ENCODE peak calls at places on chromosome 16, in ten cellular contexts. X is upper lobe of left lung, W is stomach, O is heart left ventricle, A is tibial nerve, P is spleen, I is body of pancreas, B is adrenal gland, H is breast epithelium, Z is sigmoid colon. D is an unnamed sample.

GRCh38 chr16:48409839-48410610 is 24.8 kb upstream of the SIAH1 start:
- DNase-seq in A (no peak), B (peak; percentile 70), I (peak; percentile 63), X (no peak), W (peak; percentile 53), H (peak; percentile 24), P (no peak), Z (no peak), O (no peak), D (no peak)

GRCh38 chr16:69404275-69404805 is 18.5 kb upstream of the TERF2 start:
- DNase-seq in O (peak; percentile 35), A (no peak), Z (no peak), I (peak; percentile 10), W (peak; percentile 69), X (no peak), H (no peak), B (no peak), P (no peak), D (no peak)

GRCh38 chr16:69397821-69398521 is 12.2 kb upstream of the TERF2 start:
- DNase-seq in Z (no peak), W (no peak), A (no peak), H (no peak), X (no peak), B (peak; percentile 71), O (peak; percentile 71), I (peak; percentile 75), P (no peak), D (no peak)

GRCh38 chr16:57093845-57094564 is 1.6 kb downstream of the CPNE2 start:
- DNase-seq in A (no peak), H (no peak), P (no peak), O (peak; percentile 27), Z (no peak), I (no peak), X (no peak), W (no peak), B (no peak), D (no peak)

GRCh38 chr16:57273359-57273758 is 11.1 kb downstream of the PLLP start:
- DNase-seq in P (no peak), H (no peak), B (no peak), X (no peak), A (no peak), Z (peak; percentile 53), O (no peak), I (no peak), W (no peak), D (no peak)

GRCh38 chr16:49158029-49158642 is 123.5 kb downstream of the CBLN1 start:
- DNase-seq in O (peak; percentile 21), A (no peak), W (no peak), H (no peak), I (peak; percentile 3), B (peak; percentile 14), P (no peak), Z (no peak), X (no peak), D (no peak)

GRCh38 chr16:54359086-54359485 is 72.5 kb upstream of the IRX3 start:
- DNase-seq in O (no peak), H (no peak), P (no peak), I (no peak), A (no peak), W (no peak), X (no peak), B (no peak), Z (no peak), D (no peak)

GRCh38 chr16:10949424-10949970 is 5.1 kb downstream of the CLEC16A start:
- DNase-seq in B (no peak), X (no peak), H (no peak), O (no peak), A (no peak), P (peak; percentile 90), I (peak; percentile 59), W (no peak), Z (no peak), D (no peak)

GRCh38 chr16:2869502-2870064 is 11.6 kb upstream of the PRSS22 start:
- DNase-seq in Z (no peak), B (no peak), P (peak; percentile 3), X (no peak), H (no peak), O (no peak), W (no peak), I (no peak), A (no peak), D (no peak)

GRCh38 chr16:2874584-2875362 is 8.2 kb upstream of the FLYWCH2 start:
- DNase-seq in W (peak; percentile 83), H (peak; percentile 75), B (peak; percentile 77), A (peak; percentile 54), O (peak; percentile 80), Z (peak; percentile 91), P (peak; percentile 95), X (peak; percentile 95), I (peak; percentile 83), D (no peak)

GRCh38 chr16:2871926-2872325 is 11.1 kb upstream of the FLYWCH2 start:
- DNase-seq in Z (no peak), X (no peak), H (no peak), P (no peak), I (no peak), B (no peak), W (no peak), O (no peak), A (no peak), D (no peak)

GRCh38 chr16:2867987-2868789 is 10.2 kb upstream of the PRSS22 start:
- DNase-seq in X (peak; percentile 99), B (peak; percentile 93), P (peak; percentile 98), I (peak; percentile 95), H (peak; percentile 91), Z (peak; percentile 97), O (peak; percentile 93), W (peak; percentile 96), A (peak; percentile 92), D (no peak)

GRCh38 chr16:2874032-2874431 is 9.0 kb upstream of the FLYWCH2 start:
- DNase-seq in O (no peak), Z (no peak), X (no peak), B (no peak), P (no peak), A (no peak), I (no peak), W (no peak), H (no peak), D (no peak)
- H3K4me1 ChIP-seq in O (no peaks in the 10 kb centered on the region), Z (no peaks in the 10 kb centered on the region), X (peaks cover 3% of the 10 kb centered on the region), B (peaks cover 4% of the 10 kb centered on the region), P (peaks cover 32% of the 10 kb centered on the region), A (no peaks in the 10 kb centered on the region), I (peaks cover 4% of the 10 kb centered on the region), W (peaks cover 4% of the 10 kb centered on the region), H (no peaks in the 10 kb centered on the region), D (no peaks in the 10 kb centered on the region)

GRCh38 chr16:30474684-30475083 is 2.1 kb downstream of the ITGAL start:
- DNase-seq in A (no peak), B (no peak), O (no peak), I (no peak), Z (no peak), H (no peak), P (no peak), W (no peak), X (no peak), D (no peak)

GRCh38 chr16:30478766-30479478 is 6.4 kb downstream of the ITGAL start:
- DNase-seq in B (no peak), P (no peak), H (no peak), O (no peak), A (no peak), Z (no peak), I (no peak), W (no peak), X (no peak), D (no peak)

GRCh38 chr16:30474062-30474452 is 1.5 kb downstream of the ITGAL start:
- DNase-seq in P (peak; percentile 84), H (no peak), B (no peak), I (no peak), Z (no peak), X (peak; percentile 69), O (no peak), A (no peak), W (no peak), D (no peak)

GRCh38 chr16:30473231-30474061 is 904 bp downstream of the ITGAL start:
- DNase-seq in I (peak; percentile 22), P (peak; percentile 89), A (no peak), B (no peak), Z (no peak), W (no peak), H (no peak), X (peak; percentile 65), O (no peak), D (no peak)

GRCh38 chr16:30476991-30477390 is 4.4 kb downstream of the ITGAL start:
- DNase-seq in W (no peak), P (no peak), X (no peak), B (no peak), O (no peak), I (no peak), Z (no peak), H (no peak), A (no peak), D (no peak)
- H3K27ac ChIP-seq in W (no peak overlapping the region), P (no peak overlapping the region), X (no peak overlapping the region), B (no peak overlapping the region), O (no peak overlapping the region), I (no peak overlapping the region), Z (no peak overlapping the region), H (no peak overlapping the region), A (no peak overlapping the region), D (no peak overlapping the region)

DNA sequence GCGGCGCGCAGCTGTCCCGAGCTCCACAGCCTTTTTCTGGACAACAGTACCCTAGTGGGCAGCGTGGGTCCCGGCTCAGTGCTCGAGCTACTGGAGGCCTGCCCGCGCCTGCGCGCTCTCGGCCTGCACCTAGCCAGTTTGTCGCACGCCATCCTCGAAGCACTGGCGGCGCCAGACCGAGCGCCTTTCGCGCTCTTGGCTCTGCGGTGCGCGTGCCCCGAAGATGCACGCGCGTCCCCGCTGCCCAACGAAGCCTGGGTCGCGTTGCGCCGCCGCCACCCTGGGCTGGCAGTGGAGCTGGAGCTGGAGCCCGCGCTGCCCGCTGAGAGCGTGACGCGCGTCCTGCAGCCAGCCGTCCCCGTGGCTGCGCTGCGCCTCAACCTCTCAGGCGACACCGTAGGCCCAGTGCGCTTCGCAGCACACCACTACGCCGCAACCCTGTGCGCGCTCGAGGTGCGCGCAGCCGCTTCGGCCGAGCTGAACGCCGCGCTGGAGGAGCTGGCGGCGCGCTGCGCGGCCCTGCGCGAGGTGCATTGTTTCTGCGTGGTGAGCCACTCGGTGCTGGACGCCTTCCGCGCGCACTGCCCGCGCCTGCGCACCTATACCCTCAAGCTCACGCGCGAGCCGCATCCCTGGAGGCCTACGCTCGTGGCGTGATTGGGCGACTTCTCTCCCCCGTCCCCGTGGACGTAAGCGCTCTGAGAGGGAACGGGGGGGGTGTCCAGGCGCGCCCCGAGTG is 1.2 kb upstream of the HSF4 start:
- DNase-seq in W (no peak), X (peak; percentile 92), B (peak; percentile 65), P (peak; percentile 78), A (no peak), I (no peak), O (no peak), Z (peak; percentile 89), H (no peak), D (no peak)
- TF ChIP-seq POLR2A in W (no peak), X (no peak), B (peak; percentile 22), P (no peak), A (peak; percentile 27), I (peak; percentile 4), O (no peak), Z (no peak), H (no peak), D (no peak)

DNA sequence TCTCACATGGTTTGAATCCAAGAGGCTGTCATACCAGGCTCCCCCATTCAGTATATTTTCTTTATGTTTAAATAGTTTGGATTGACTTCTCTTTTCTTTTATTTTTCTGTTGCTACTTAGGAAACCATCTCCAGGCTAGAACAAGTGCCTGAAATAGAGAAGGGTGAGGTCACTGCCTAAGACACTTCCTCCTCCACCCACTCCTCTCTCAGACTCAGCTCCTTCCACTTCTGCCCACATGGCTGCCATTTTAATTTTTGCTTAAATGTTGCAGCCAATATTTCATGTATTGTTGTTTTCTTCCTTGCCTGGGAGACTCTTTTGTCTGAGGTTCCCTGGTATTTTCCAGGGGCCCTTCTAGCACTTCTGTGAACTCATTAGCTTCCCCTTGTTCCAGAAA is 707.2 kb downstream of the MAF start:
- DNase-seq in X (no peak), W (no peak), A (no peak), Z (no peak), B (no peak), H (no peak), I (peak; percentile 5), P (no peak), O (no peak), D (no peak)
- H3K4me1 ChIP-seq in X (no peaks in the 10 kb centered on the region), W (no peaks in the 10 kb centered on the region), A (no peaks in the 10 kb centered on the region), Z (no peaks in the 10 kb centered on the region), B (no peaks in the 10 kb centered on the region), H (no peaks in the 10 kb centered on the region), I (no peaks in the 10 kb centered on the region), P (peaks cover 11% of the 10 kb centered on the region), O (no peaks in the 10 kb centered on the region), D (no peaks in the 10 kb centered on the region)

D was measured in vagina.